ENCODE peak calls at places on chromosomes 3 and 15, in eight cellular contexts. E is stomach, H is A549, I is osteoblast, O is foreskin fibroblast, N is OCI-LY7, G is AG10803, U is body of pancreas. B is an unnamed sample.
A peak's percentile ranks its signal among the peaks of the same experiment; 100 is the strongest.

GRCh38 chr3:85342915-85343314 is 384.1 kb downstream of the CADM2 start:
- DNase-seq in H (peak; percentile 3), U (peak; percentile 7), I (no peak), E (no peak), O (no peak), G (no peak), N (peak; percentile 2), B (peak; percentile 32)

GRCh38 chr3:95459706-95460105 is 1354.7 kb upstream of the EPHA6 start:
- DNase-seq in U (no peak), H (no peak), O (no peak), G (no peak), N (no peak), I (no peak), E (no peak), B (no peak)

GRCh38 chr15:82875411-82876003 is 66.1 kb downstream of the WHAMM start:
- DNase-seq in E (no peak), O (peak; percentile 42), H (no peak), I (peak; percentile 87), U (no peak), G (peak; percentile 61), N (no peak), B (no peak)

GRCh38 chr15:78638658-78639314 is 2.2 kb downstream of the CHRNB4 start:
- DNase-seq in I (peak; percentile 95), O (peak; percentile 10), U (peak; percentile 63), G (peak; percentile 8), N (peak; percentile 63), E (peak; percentile 46), H (peak; percentile 93), B (peak; percentile 81)

GRCh38 chr3:131432441-131432840 is 50.9 kb downstream of the NUDT16 start:
- DNase-seq in E (no peak), G (no peak), I (no peak), U (no peak), N (no peak), O (no peak), H (no peak), B (no peak)

GRCh38 chr3:17035033-17035432 is 150.3 kb downstream of the PLCL2 start:
- DNase-seq in G (no peak), N (no peak), I (no peak), O (no peak), U (no peak), E (no peak), H (no peak), B (no peak)

GRCh38 chr3:138059261-138059660 is 49.3 kb downstream of the CLDN18 start:
- DNase-seq in H (no peak), G (peak; percentile 54), E (no peak), U (no peak), I (no peak), O (no peak), N (no peak), B (no peak)

GRCh38 chr15:58627046-58627445 is 122.5 kb downstream of the ADAM10 start:
- DNase-seq in U (no peak), I (no peak), O (no peak), E (no peak), N (no peak), G (no peak), H (no peak), B (no peak)

GRCh38 chr15:87724330-87724729 is 532.2 kb downstream of the NTRK3 start:
- DNase-seq in O (no peak), U (peak; percentile 20), E (no peak), G (no peak), N (no peak), I (no peak), H (no peak), B (no peak)

GRCh38 chr3:67640023-67640660 is 14.3 kb downstream of the SUCLG2 start:
- DNase-seq in O (peak; percentile 34), G (no peak), E (no peak), H (no peak), U (no peak), I (no peak), N (no peak), B (no peak)

GRCh38 chr3:117278424-117279190 is 569.0 kb downstream of the TUSC7 start:
- DNase-seq in H (peak; percentile 88), G (no peak), N (no peak), I (no peak), U (peak; percentile 77), O (no peak), E (peak; percentile 27), B (peak; percentile 72)

GRCh38 chr15:33150993-33151392 is 43.5 kb downstream of the FMN1 start:
- DNase-seq in E (no peak), G (no peak), U (no peak), N (no peak), I (no peak), H (no peak), O (no peak), B (no peak)

GRCh38 chr3:158659454-158660237 is 12.8 kb downstream of the LXN start:
- DNase-seq in I (no peak), O (peak; percentile 75), H (peak; percentile 60), E (peak; percentile 43), N (peak; percentile 51), U (peak; percentile 65), G (peak; percentile 81), B (peak; percentile 72)

GRCh38 chr3:167866321-167866720 is 130.8 kb downstream of the SERPINI1 start:
- DNase-seq in E (no peak), H (no peak), O (no peak), N (no peak), I (no peak), G (peak; percentile 8), U (no peak), B (no peak)

GRCh38 chr3:86995537-86995936 is 4.6 kb upstream of the VGLL3 start:
- DNase-seq in U (no peak), O (peak; percentile 87), G (peak; percentile 94), H (no peak), E (no peak), N (no peak), I (peak; percentile 74), B (no peak)

GRCh38 chr3:119376758-119377157 is 82.6 kb downstream of the ARHGAP31 start:
- DNase-seq in I (peak; percentile 85), U (no peak), N (no peak), G (no peak), O (no peak), E (no peak), H (no peak), B (no peak)
- TF ChIP-seq CTCF in I (no peak), U (no peak), N (no peak), G (no peak), O (no peak), E (no peak), H (no peak), B (no peak)

DNA sequence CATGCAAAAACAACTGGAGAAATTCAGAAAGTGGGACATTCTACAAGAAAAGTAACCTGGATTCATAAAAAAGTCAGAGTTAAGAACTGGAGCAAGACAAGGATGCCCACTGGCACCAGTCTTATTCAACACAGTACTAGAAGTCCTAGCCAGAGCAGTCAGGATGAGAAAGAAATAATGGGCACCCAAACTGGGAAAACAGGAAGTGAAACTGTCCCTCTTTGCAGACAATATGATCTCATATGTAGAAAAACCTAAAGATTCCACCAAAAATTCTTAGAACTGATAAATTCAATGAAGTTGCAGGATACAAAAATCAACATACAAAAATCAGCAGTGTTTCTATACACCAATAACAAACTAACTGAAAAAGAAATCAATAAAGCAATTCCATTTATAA is 37.4 kb downstream of the TXNRD3 start:
- DNase-seq in E (no peak), O (no peak), N (no peak), U (no peak), G (no peak), H (no peak), I (no peak), B (no peak)
- TF ChIP-seq CTCF in E (no peak), O (no peak), N (no peak), U (no peak), G (no peak), H (no peak), I (no peak), B (no peak)

GRCh38 chr3:112995800-112996199 is 5.0 kb downstream of the GTPBP8 start:
- DNase-seq in G (no peak), I (no peak), U (no peak), N (no peak), O (no peak), H (no peak), E (no peak), B (no peak)

GRCh38 chr3:112987710-112988334 is 3.0 kb upstream of the GTPBP8 start:
- DNase-seq in G (no peak), H (no peak), U (no peak), N (no peak), E (no peak), O (no peak), I (no peak), B (no peak)

DNA sequence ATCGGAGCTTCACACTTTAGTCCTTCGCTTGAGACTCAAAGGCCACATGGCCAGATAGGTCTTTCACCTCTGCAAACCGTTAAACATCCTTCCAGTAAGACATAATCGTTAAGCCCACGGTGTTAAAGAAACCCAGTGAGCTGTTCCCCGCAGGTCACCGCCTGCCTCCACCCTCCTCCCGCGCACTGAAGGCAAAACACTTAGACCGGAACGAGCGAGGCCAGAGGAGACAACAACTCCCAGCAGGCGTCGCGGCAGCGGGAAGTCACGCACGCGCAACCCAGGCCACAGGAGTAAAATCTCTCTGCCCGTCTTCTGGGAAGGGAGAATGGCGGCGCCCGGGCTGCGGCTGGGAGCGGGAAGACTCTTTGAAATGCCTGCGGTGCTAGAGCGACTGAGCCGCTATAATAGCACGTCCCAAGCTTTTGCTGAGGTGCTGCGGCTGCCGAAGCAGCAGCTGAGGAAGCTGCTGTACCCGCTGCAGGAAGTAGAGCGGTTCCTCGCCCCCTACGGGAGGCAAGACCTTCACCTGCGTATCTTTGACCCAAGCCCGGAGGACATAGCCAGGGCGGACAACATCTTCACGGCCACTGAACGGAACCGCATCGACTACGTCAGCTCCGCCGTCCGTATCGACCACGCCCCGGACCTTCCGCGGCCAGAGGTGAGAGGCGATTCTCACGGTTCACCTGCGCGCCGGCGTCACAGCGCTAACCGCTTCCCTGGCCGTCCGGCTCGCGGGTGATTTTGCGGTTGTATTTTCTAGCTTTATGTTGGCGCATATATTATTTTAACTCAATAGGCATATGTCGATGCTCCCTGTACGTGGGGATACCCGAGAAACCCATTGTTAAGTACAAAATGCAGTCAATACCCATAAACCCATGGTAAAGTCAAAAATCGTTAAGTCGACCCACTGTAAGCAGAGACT is at the start of gene GTPBP8:
- DNase-seq in G (peak; percentile 85), I (peak; percentile 95), O (peak; percentile 83), U (peak; percentile 93), N (peak; percentile 90), E (peak; percentile 92), H (peak; percentile 84), B (peak; percentile 87)
- TF ChIP-seq CTCF in G (peak; percentile 6), I (no peak), O (no peak), U (no peak), N (no peak), E (no peak), H (no peak), B (no peak)

GRCh38 chr15:99153026-99153535 is 48.2 kb downstream of the SYNM start:
- DNase-seq in N (no peak), G (no peak), I (no peak), H (no peak), E (no peak), O (no peak), U (no peak), B (no peak)

GRCh38 chr15:99157456-99157855 is 52.6 kb downstream of the SYNM start:
- DNase-seq in E (no peak), O (no peak), H (no peak), I (no peak), G (no peak), N (no peak), U (no peak), B (no peak)

GRCh38 chr15:99154271-99154670 is 49.4 kb downstream of the SYNM start:
- DNase-seq in I (no peak), E (no peak), U (no peak), N (no peak), H (no peak), O (no peak), G (no peak), B (no peak)

GRCh38 chr15:99158626-99159412 is 53.9 kb downstream of the SYNM start:
- DNase-seq in H (no peak), O (no peak), G (no peak), N (no peak), U (no peak), I (no peak), E (no peak), B (no peak)

GRCh38 chr15:99155961-99156443 is 51.1 kb downstream of the SYNM start:
- DNase-seq in G (peak; percentile 6), N (no peak), H (no peak), I (no peak), E (no peak), U (no peak), O (peak; percentile 14), B (no peak)
- TF ChIP-seq CTCF in G (no peak), N (no peak), H (no peak), I (no peak), E (no peak), U (no peak), O (no peak), B (no peak)

B was measured in Calu3.